ENCODE peak calls at places on chromosomes 3 and 15, in nine cellular contexts. B, G, T, O, R, C, I, P and E are unnamed samples.

GRCh38 chr15:67175643-67176071 is 78.8 kb downstream of the AAGAB start:
- DNase-seq in T (peak), B (no peak), I (no peak), G (no peak), P (peak), C (no peak), O (peak), R (no peak), E (no peak)

GRCh38 chr15:29678504-29679034 is 143.7 kb downstream of the TJP1 start:
- DNase-seq in O (no peak), C (no peak), B (no peak), I (no peak), G (no peak), P (no peak), T (no peak), R (no peak), E (no peak)

GRCh38 chr15:77810180-77810579 is 177.5 kb upstream of the LINGO1 start:
- DNase-seq in B (no peak), O (no peak), T (no peak), C (no peak), R (no peak), G (peak), P (no peak), I (no peak), E (no peak)

GRCh38 chr3:4063916-4064592 is 239.1 kb upstream of the SETMAR start:
- DNase-seq in T (no peak), R (no peak), G (no peak), O (no peak), P (no peak), I (no peak), B (no peak), C (no peak), E (no peak)

GRCh38 chr3:163939926-163940325 is 1138.4 kb downstream of the SI start:
- DNase-seq in T (no peak), B (no peak), I (no peak), C (peak), P (no peak), R (no peak), G (no peak), O (no peak), E (no peak)

GRCh38 chr3:40160933-40161332 is 148.6 kb upstream of the EIF1B start:
- DNase-seq in O (no peak), B (no peak), T (no peak), R (no peak), C (no peak), G (no peak), I (no peak), P (no peak), E (no peak)

GRCh38 chr3:45145681-45146614 is at the start of gene CDCP1:
- DNase-seq in I (peak), G (no peak), T (peak), O (peak), C (peak), R (no peak), P (peak), B (no peak), E (no peak)

GRCh38 chr15:74869726-74870407 is 3.3 kb downstream of the SCAMP2 start:
- DNase-seq in B (peak), C (no peak), T (no peak), I (no peak), G (no peak), P (peak), O (peak), R (no peak), E (no peak)

GRCh38 chr15:57655809-57656208 is 50.7 kb upstream of the POLR2M start:
- DNase-seq in O (no peak), B (no peak), C (no peak), I (no peak), P (no peak), R (no peak), G (peak), T (no peak), E (no peak)

GRCh38 chr3:66481071-66482001 is 19.5 kb downstream of the LRIG1 start:
- DNase-seq in R (no peak), C (no peak), B (no peak), P (no peak), G (no peak), I (peak), O (no peak), T (no peak), E (no peak)

GRCh38 chr3:27216295-27216694 is 152.9 kb downstream of the NEK10 start:
- DNase-seq in R (no peak), T (no peak), C (no peak), O (no peak), I (no peak), P (no peak), G (no peak), B (no peak), E (no peak)

GRCh38 chr3:134260984-134261383 is 10.3 kb upstream of the RYK start:
- DNase-seq in P (no peak), T (peak), O (no peak), C (no peak), I (no peak), B (no peak), R (no peak), G (no peak), E (no peak)

GRCh38 chr15:78841307-78841706 is 30.0 kb upstream of the ADAMTS7 start:
- DNase-seq in I (no peak), G (no peak), R (no peak), T (no peak), O (no peak), P (no peak), B (no peak), C (no peak), E (no peak)

GRCh38 chr15:25342629-25343028 is 96.2 kb downstream of the UBE3A start:
- DNase-seq in R (no peak), I (no peak), T (no peak), O (no peak), P (no peak), C (no peak), G (no peak), B (no peak), E (no peak)

GRCh38 chr3:156687023-156687422 is 12.6 kb downstream of the TIPARP start:
- DNase-seq in T (no peak), G (no peak), O (no peak), B (no peak), C (no peak), P (no peak), R (no peak), I (no peak), E (no peak)

GRCh38 chr3:134693804-134694203 is 43.0 kb upstream of the KY start:
- DNase-seq in B (peak), C (no peak), T (no peak), R (no peak), I (no peak), P (no peak), O (no peak), G (no peak), E (no peak)

GRCh38 chr3:60240558-60240957 is 1010.7 kb downstream of the FHIT start:
- DNase-seq in G (no peak), C (no peak), B (no peak), O (no peak), P (no peak), R (no peak), T (no peak), I (no peak), E (no peak)

GRCh38 chr3:149621218-149622005 is 36.4 kb downstream of the WWTR1 start:
- DNase-seq in R (peak), I (no peak), G (peak), T (no peak), C (peak), P (no peak), O (peak), B (no peak), E (peak)

GRCh38 chr3:142889263-142890014 is 556 bp upstream of the PCOLCE2 start:
- DNase-seq in G (no peak), B (no peak), I (no peak), T (no peak), C (no peak), R (no peak), O (no peak), P (no peak), E (no peak)

GRCh38 chr3:134956844-134957243 is 161.8 kb downstream of the EPHB1 start:
- DNase-seq in P (no peak), R (no peak), T (no peak), O (no peak), G (no peak), I (no peak), C (no peak), B (no peak), E (no peak)

GRCh38 chr15:60326824-60327654 is 70.7 kb downstream of the ANXA2 start:
- DNase-seq in B (no peak), P (no peak), C (peak), O (no peak), I (no peak), T (peak), R (no peak), G (peak), E (no peak)

GRCh38 chr3:98817546-98817945 is 54.4 kb downstream of the ST3GAL6 start:
- DNase-seq in R (no peak), O (no peak), P (no peak), T (no peak), B (no peak), C (peak), I (no peak), G (peak), E (no peak)

GRCh38 chr15:86115138-86115801 is 35.6 kb downstream of the AGBL1 start:
- DNase-seq in O (no peak), T (no peak), R (no peak), I (no peak), C (no peak), G (no peak), B (no peak), P (no peak), E (no peak)

GRCh38 chr3:109923431-109923830 is 586.1 kb upstream of the DPPA4 start:
- DNase-seq in C (no peak), P (no peak), G (no peak), T (no peak), O (no peak), I (no peak), B (no peak), R (no peak), E (no peak)

GRCh38 chr3:23116041-23116440 is 87.1 kb upstream of the UBE2E2 start:
- DNase-seq in G (no peak), P (no peak), O (no peak), B (no peak), T (no peak), I (no peak), R (no peak), C (peak), E (no peak)

GRCh38 chr3:191217331-191217730 is 18.3 kb downstream of the OSTN start:
- DNase-seq in R (peak), B (no peak), P (no peak), C (no peak), I (no peak), G (no peak), T (no peak), O (no peak), E (no peak)

GRCh38 chr15:41568350-41569017 is 9.5 kb downstream of the TYRO3 start:
- DNase-seq in O (no peak), I (peak), R (no peak), B (no peak), C (no peak), T (no peak), G (peak), P (no peak), E (no peak)

GRCh38 chr3:131007782-131008181 is 18.8 kb downstream of the ASTE1 start:
- DNase-seq in R (no peak), G (no peak), T (no peak), O (no peak), P (no peak), C (no peak), I (no peak), B (no peak), E (no peak)

GRCh38 chr3:109033000-109033660 is 79.5 kb upstream of the GUCA1C start:
- DNase-seq in O (no peak), R (no peak), G (no peak), I (no peak), T (no peak), C (no peak), P (no peak), B (no peak), E (no peak)

GRCh38 chr3:171028025-171028778 is 1.7 kb upstream of the SLC2A2 start:
- DNase-seq in R (peak), T (no peak), C (no peak), I (peak), P (peak), G (peak), B (peak), O (peak), E (peak)

GRCh38 chr15:92714071-92714456 is 58.5 kb upstream of the FAM174B start:
- DNase-seq in B (no peak), R (no peak), O (no peak), P (no peak), C (peak), T (peak), I (peak), G (peak), E (no peak)

GRCh38 chr3:128554465-128555097 is 61.6 kb upstream of the GATA2 start:
- DNase-seq in R (no peak), T (no peak), I (no peak), G (no peak), C (no peak), O (no peak), P (no peak), B (no peak), E (no peak)

GRCh38 chr3:16589120-16589519 is 16.1 kb downstream of the DAZL start:
- DNase-seq in T (no peak), C (no peak), B (no peak), G (no peak), R (no peak), I (no peak), O (no peak), P (no peak), E (no peak)

GRCh38 chr3:16587703-16588070 is 17.5 kb downstream of the DAZL start:
- DNase-seq in B (no peak), O (no peak), G (no peak), I (no peak), R (no peak), C (no peak), T (no peak), P (no peak), E (peak)

GRCh38 chr3:16595778-16596177 is 9.4 kb downstream of the DAZL start:
- DNase-seq in R (no peak), O (no peak), P (no peak), G (no peak), C (peak), I (no peak), B (no peak), T (no peak), E (no peak)

GRCh38 chr3:16587047-16587702 is 18.0 kb downstream of the DAZL start:
- DNase-seq in C (no peak), G (no peak), O (no peak), P (no peak), B (no peak), R (no peak), I (no peak), T (no peak), E (no peak)

DNA sequence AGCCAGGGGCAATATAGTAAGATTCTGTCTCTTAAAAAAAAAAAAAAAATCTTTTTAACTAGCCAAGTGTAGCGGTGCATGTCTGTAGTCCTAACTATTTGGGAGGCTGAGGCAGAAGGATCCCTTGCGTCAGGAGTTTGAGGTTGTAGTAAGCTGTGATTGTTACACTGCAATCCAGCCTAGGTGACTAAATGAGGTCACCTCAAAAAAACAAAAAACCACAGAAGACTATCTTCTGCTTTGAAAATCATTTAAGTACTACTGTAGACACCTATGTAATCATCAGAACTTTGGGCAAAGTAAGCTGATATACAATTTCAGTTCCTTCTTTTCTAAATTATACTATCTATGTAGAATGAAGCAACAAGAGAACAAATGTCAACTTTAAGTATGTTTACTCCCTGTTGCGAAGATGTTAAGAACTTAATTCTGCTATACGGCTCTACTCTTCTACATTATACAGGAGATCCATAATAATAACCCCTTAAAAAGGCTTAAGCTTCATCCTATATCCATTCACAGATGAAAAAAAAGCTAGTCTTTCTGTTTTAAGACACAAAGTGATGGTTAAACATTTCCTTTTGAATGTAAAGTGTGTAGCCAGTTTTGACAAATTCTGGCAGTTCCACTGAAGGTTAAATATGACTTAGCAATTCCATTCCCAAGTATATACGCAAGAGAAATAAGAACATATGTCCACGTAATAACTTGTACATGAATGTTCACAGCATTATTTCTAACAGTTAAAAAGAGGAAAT is 15.2 kb downstream of the DAZL start:
- DNase-seq in B (no peak), T (no peak), G (no peak), P (no peak), C (no peak), R (no peak), I (no peak), O (no peak), E (no peak)
- H3K4me3 ChIP-seq in B (no peak), T (no peak), G (no peak), P (no peak), C (no peak), R (no peak), I (no peak), O (no peak), E (no peak)

DNA sequence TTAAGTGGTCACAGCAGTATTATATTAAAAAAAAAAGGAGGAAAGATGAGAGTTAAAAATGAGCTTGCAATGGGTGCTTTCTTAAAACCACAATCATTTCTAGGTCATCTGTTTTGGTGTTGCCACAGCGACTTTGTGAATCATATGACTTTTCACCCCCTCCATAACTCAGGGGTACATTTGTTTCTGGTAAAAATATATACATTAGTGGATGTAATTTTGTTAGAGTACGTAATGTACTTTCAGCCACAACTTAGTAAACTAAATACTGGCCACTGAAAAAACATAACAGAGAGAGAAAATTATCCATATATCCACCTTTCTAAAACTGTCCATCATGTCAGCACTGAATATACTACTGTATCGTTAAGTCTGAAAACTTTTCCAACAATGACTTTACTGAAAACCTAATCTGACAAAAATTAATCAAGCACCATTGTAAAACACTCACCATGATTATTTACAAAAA is 3.4 kb downstream of the ANKRD28 start:
- DNase-seq in T (no peak), B (no peak), G (no peak), I (no peak), O (no peak), R (peak), P (no peak), C (peak), E (no peak)
- H3K4me3 ChIP-seq in T (no peak), B (peak), G (no peak), I (no peak), O (no peak), R (peak), P (peak), C (peak), E (peak)

GRCh38 chr3:71384393-71384792 is 199.1 kb downstream of the FOXP1 start:
- DNase-seq in I (no peak), B (no peak), R (no peak), C (no peak), P (no peak), O (no peak), G (no peak), T (no peak), E (no peak)
- H3K4me3 ChIP-seq in I (no peak), B (no peak), R (no peak), C (no peak), P (no peak), O (no peak), G (no peak), T (no peak), E (no peak)

DNA sequence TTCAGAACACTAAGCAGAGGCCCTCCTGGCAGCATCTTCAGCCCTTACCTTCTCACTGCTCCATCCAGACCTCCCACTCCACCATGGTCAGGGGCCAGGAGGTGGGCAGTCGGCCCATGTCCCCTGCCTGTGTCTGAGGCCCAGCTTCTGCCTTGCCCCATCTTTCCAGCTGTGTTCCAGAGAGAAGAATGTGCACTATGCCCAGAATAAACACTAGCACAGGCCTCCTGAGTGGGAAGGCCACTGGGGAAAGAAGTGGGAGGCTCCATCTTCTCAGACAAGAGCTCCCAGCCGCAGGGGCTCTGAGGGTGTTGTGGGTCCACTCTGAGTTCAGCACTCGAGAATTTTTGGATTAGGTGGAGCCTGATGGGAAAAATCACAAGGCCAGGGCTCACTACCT is 44.5 kb downstream of the ADCY5 start:
- DNase-seq in P (no peak), T (no peak), B (no peak), R (no peak), C (no peak), O (peak), G (no peak), I (no peak), E (no peak)
- H3K4me3 ChIP-seq in P (no peak), T (no peak), B (no peak), R (no peak), C (no peak), O (no peak), G (no peak), I (no peak), E (no peak)

GRCh38 chr3:148319161-148319915 is 378.4 kb upstream of the AGTR1 start:
- DNase-seq in G (no peak), B (no peak), C (peak), I (no peak), R (peak), O (no peak), P (no peak), T (no peak), E (peak)
- H3K4me3 ChIP-seq in G (no peak), B (no peak), C (no peak), I (no peak), R (no peak), O (no peak), P (no peak), T (no peak), E (no peak)